ENCODE peak calls at places on chromosomes 11 and 22, in ten cellular contexts. B, W, X, D, J, R, H, Z, O and V are unnamed samples.

GRCh38 chr11:13776134-13776815 is 107.8 kb downstream of the FAR1 start:
- DNase-seq in R (no peak), H (no peak), W (no peak), Z (peak), B (no peak), D (no peak), X (peak), O (no peak), J (no peak), V (no peak)

GRCh38 chr11:17389205-17389956 is 922 bp upstream of the KCNJ11 start:
- DNase-seq in J (no peak), R (peak), D (no peak), X (peak), W (peak), Z (peak), O (peak), H (peak), B (no peak), V (no peak)

GRCh38 chr11:112999518-112999917 is 38.3 kb downstream of the NCAM1 start:
- DNase-seq in X (no peak), J (no peak), W (no peak), D (no peak), H (no peak), R (no peak), B (no peak), Z (no peak), O (no peak), V (no peak)

GRCh38 chr11:128597209-128597608 is 9.9 kb upstream of the ETS1 start:
- DNase-seq in R (no peak), B (no peak), X (no peak), H (no peak), D (no peak), Z (no peak), W (no peak), O (no peak), J (no peak), V (no peak)

GRCh38 chr22:36201630-36202312 is at the start of gene APOL4:
- DNase-seq in O (no peak), B (peak), X (no peak), R (peak), Z (no peak), J (no peak), H (peak), W (peak), D (no peak), V (no peak)

GRCh38 chr11:15197696-15198095 is 83.0 kb downstream of the INSC start:
- DNase-seq in H (no peak), X (no peak), B (no peak), W (no peak), D (no peak), R (no peak), Z (no peak), J (no peak), O (peak), V (no peak)

GRCh38 chr11:60905551-60906113 is 753 bp downstream of the PRPF19 start:
- DNase-seq in D (no peak), R (no peak), W (no peak), Z (no peak), X (no peak), O (peak), H (peak), J (no peak), B (no peak), V (no peak)

GRCh38 chr22:49152146-49152929 is 675.3 kb downstream of the BRD1 start:
- DNase-seq in W (no peak), O (no peak), H (no peak), R (no peak), J (no peak), B (no peak), X (no peak), D (no peak), Z (no peak), V (no peak)

GRCh38 chr11:132099692-132100091 is 729.3 kb downstream of the NTM start:
- DNase-seq in O (no peak), W (no peak), R (no peak), B (no peak), J (no peak), H (no peak), X (no peak), D (peak), Z (no peak), V (no peak)

GRCh38 chr11:112255075-112255739 is 5.5 kb downstream of the PLET1 start:
- DNase-seq in R (no peak), X (no peak), J (peak), Z (no peak), H (peak), W (no peak), O (peak), D (peak), B (peak), V (no peak)

GRCh38 chr11:114166897-114167323 is 107.4 kb downstream of the ZBTB16 start:
- DNase-seq in Z (no peak), B (peak), H (peak), O (peak), R (no peak), J (peak), X (no peak), D (no peak), W (no peak), V (peak)

GRCh38 chr11:116578971-116579687 is 193.7 kb downstream of the BUD13 start:
- DNase-seq in H (no peak), O (no peak), D (no peak), W (no peak), B (no peak), Z (no peak), J (no peak), X (no peak), R (no peak), V (no peak)

GRCh38 chr11:116579857-116580727 is 192.7 kb downstream of the BUD13 start:
- DNase-seq in X (no peak), R (no peak), H (no peak), O (no peak), D (no peak), Z (no peak), B (no peak), W (no peak), J (no peak), V (no peak)

GRCh38 chr11:116581349-116581748 is 191.4 kb downstream of the BUD13 start:
- DNase-seq in W (no peak), O (no peak), Z (no peak), X (no peak), H (no peak), R (no peak), B (no peak), J (no peak), D (no peak), V (no peak)

GRCh38 chr11:116580828-116581227 is 192.0 kb downstream of the BUD13 start:
- DNase-seq in H (no peak), Z (no peak), X (no peak), J (no peak), D (no peak), O (no peak), R (no peak), W (no peak), B (no peak), V (no peak)

GRCh38 chr11:116582621-116583020 is 190.2 kb downstream of the BUD13 start:
- DNase-seq in R (no peak), J (no peak), X (no peak), B (no peak), Z (no peak), W (no peak), H (no peak), D (no peak), O (no peak), V (no peak)
- H3K4me3 ChIP-seq in R (no peak), J (no peak), X (no peak), B (no peak), Z (no peak), W (no peak), H (no peak), D (no peak), O (no peak), V (no peak)

DNA sequence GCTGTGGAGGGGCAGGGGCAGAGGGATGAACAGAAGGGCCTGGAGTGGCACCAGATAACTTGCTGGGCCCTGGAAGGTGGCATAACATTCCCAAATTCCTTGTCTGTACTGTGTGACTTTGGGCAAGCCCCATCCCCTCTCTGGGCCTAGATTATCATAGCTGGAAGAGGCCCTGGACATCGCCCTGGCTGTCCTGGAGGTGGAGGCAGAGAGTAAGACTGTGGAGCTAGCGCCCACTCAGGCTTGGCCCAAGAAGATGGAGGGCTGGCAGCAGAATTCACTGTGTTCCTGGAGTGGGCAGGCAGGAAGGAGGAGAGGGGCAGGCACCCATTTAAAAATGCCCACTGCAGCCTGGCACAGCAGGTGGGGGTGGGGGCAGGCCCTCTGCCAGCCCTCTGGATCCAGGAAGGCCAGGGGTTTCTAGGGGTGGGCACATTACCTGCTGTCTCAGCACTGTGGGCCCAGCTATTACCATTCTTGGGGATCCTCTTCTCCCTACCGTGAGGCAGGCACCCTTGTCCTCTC is 22.6 kb downstream of the ARHGEF17 start:
- DNase-seq in R (no peak), Z (peak), X (no peak), B (no peak), W (no peak), O (peak), D (no peak), J (no peak), H (peak), V (no peak)
- TF ChIP-seq CTCF in R (no peak), Z (no peak), X (peak), B (peak), W (no peak), O (peak), D (no peak), J (peak), H (peak), V (peak)

GRCh38 chr22:24159650-24160049 is 21.6 kb upstream of the SUSD2 start:
- DNase-seq in W (no peak), B (no peak), R (no peak), Z (no peak), J (no peak), H (no peak), O (no peak), D (no peak), X (no peak), V (no peak)

GRCh38 chr22:24155597-24156145 is 25.6 kb upstream of the SUSD2 start:
- DNase-seq in W (peak), R (no peak), J (no peak), X (no peak), Z (peak), H (peak), B (no peak), O (peak), D (no peak), V (no peak)

GRCh38 chr22:24156146-24156914 is 25.0 kb upstream of the SUSD2 start:
- DNase-seq in Z (no peak), D (no peak), H (peak), O (peak), R (no peak), X (no peak), W (peak), J (no peak), B (no peak), V (no peak)

GRCh38 chr22:24156915-24157782 is 24.1 kb upstream of the SUSD2 start:
- DNase-seq in D (no peak), Z (peak), B (no peak), W (peak), J (no peak), R (peak), X (peak), O (peak), H (peak), V (no peak)

GRCh38 chr22:24157783-24158170 is 23.5 kb upstream of the SUSD2 start:
- DNase-seq in Z (no peak), D (no peak), X (no peak), R (peak), O (peak), H (no peak), W (no peak), B (no peak), J (no peak), V (no peak)
- H3K4me3 ChIP-seq in Z (no peak), D (no peak), X (no peak), R (peak), O (no peak), H (no peak), W (peak), B (no peak), J (no peak), V (no peak)

GRCh38 chr11:101975734-101976133 is 59.4 kb upstream of the ANGPTL5 start:
- DNase-seq in R (no peak), D (no peak), B (no peak), H (no peak), O (no peak), Z (no peak), X (no peak), W (no peak), J (no peak), V (no peak)

GRCh38 chr11:101974771-101975170 is 58.4 kb upstream of the ANGPTL5 start:
- DNase-seq in J (no peak), Z (no peak), D (no peak), R (no peak), O (no peak), X (no peak), W (no peak), B (no peak), H (no peak), V (no peak)

GRCh38 chr11:101974255-101974654 is 57.9 kb upstream of the ANGPTL5 start:
- DNase-seq in R (no peak), W (no peak), Z (peak), X (no peak), H (peak), J (no peak), D (peak), O (peak), B (no peak), V (no peak)
- TF ChIP-seq CTCF in R (no peak), W (no peak), Z (peak), X (no peak), H (peak), J (no peak), D (peak), O (peak), B (no peak), V (peak)